ENCODE peak calls at places on chromosomes 12 and 14, in eight cellular contexts. Y, G, P, R, F, V, K and M are unnamed samples.

GRCh38 chr12:54725233-54725843 is 77.2 kb upstream of the DCD start:
- DNase-seq in K (no peak), R (peak; percentile 31), P (peak; percentile 68), G (peak; percentile 13), F (no peak), V (peak; percentile 19), Y (no peak), M (peak; percentile 50)

GRCh38 chr12:113016796-113017195 is 38.5 kb downstream of the OAS2 start:
- DNase-seq in F (no peak), V (no peak), P (no peak), K (no peak), R (no peak), Y (no peak), G (no peak), M (peak; percentile 55)

GRCh38 chr14:20743556-20743955 is 2.1 kb upstream of the EDDM3A start:
- DNase-seq in F (no peak), K (peak; percentile 12), G (no peak), Y (no peak), R (no peak), P (no peak), V (no peak), M (no peak)

GRCh38 chr12:118103601-118104382 is at the start of gene VSIG10:
- DNase-seq in F (peak; percentile 19), K (peak; percentile 70), P (peak; percentile 90), R (peak; percentile 89), Y (no peak), V (peak; percentile 53), G (peak; percentile 78), M (peak; percentile 90)

GRCh38 chr12:108394196-108394595 is 55.1 kb upstream of the CMKLR1 start:
- DNase-seq in V (no peak), P (peak; percentile 26), F (no peak), Y (no peak), K (no peak), R (peak; percentile 63), G (no peak), M (no peak)

GRCh38 chr12:10497602-10498001 is 8.1 kb upstream of the EIF2S3B start:
- DNase-seq in V (no peak), F (peak; percentile 27), Y (peak; percentile 75), R (no peak), P (no peak), G (no peak), K (no peak), M (no peak)

GRCh38 chr12:31896514-31897039 is 62.6 kb upstream of the RESF1 start:
- DNase-seq in R (no peak), P (no peak), V (no peak), Y (peak; percentile 94), K (peak; percentile 7), G (no peak), F (peak; percentile 96), M (no peak)

GRCh38 chr12:53180931-53181645 is 363 bp upstream of the CSAD start:
- DNase-seq in F (peak; percentile 75), Y (no peak), V (peak; percentile 78), K (peak; percentile 65), R (peak; percentile 70), G (peak; percentile 76), P (peak; percentile 96), M (peak; percentile 98)

GRCh38 chr12:131132118-131132892 is 178.6 kb downstream of the ADGRD1 start:
- DNase-seq in Y (peak; percentile 52), R (peak; percentile 64), K (peak; percentile 28), F (peak; percentile 80), V (peak; percentile 19), P (peak; percentile 94), G (peak; percentile 12), M (peak; percentile 78)

GRCh38 chr14:94964181-94964580 is 193.1 kb downstream of the DICER1 start:
- DNase-seq in K (no peak), G (no peak), R (no peak), F (no peak), P (no peak), Y (no peak), V (no peak), M (no peak)

GRCh38 chr12:122918827-122919226 is 22.9 kb upstream of the VPS37B start:
- DNase-seq in Y (no peak), G (no peak), P (no peak), V (no peak), F (no peak), R (no peak), K (no peak), M (no peak)

GRCh38 chr14:77099425-77100167 is 1.5 kb downstream of the CIPC start:
- DNase-seq in K (peak; percentile 84), P (peak; percentile 55), F (no peak), Y (no peak), R (peak; percentile 46), G (peak; percentile 74), V (peak; percentile 82), M (no peak)

GRCh38 chr14:19949218-19949617 is 18.5 kb downstream of the OR4K1 start:
- DNase-seq in G (no peak), F (no peak), K (no peak), Y (no peak), V (no peak), P (no peak), R (no peak), M (no peak)

GRCh38 chr14:69358233-69358963 is 39.7 kb downstream of the ERH start:
- DNase-seq in G (no peak), R (no peak), Y (no peak), V (no peak), P (no peak), F (peak; percentile 75), K (no peak), M (no peak)

GRCh38 chr14:32473476-32473875 is 144.4 kb downstream of the AKAP6 start:
- DNase-seq in V (peak; percentile 43), R (peak; percentile 55), G (peak; percentile 43), Y (no peak), F (no peak), K (peak; percentile 91), P (peak; percentile 89), M (no peak)

GRCh38 chr12:13097526-13097925 is 5.9 kb downstream of the GSG1 start:
- DNase-seq in R (peak; percentile 8), V (no peak), K (no peak), Y (no peak), G (peak; percentile 46), P (no peak), F (no peak), M (no peak)

GRCh38 chr14:35944847-35945246 is 118.7 kb downstream of the BRMS1L start:
- DNase-seq in R (no peak), V (no peak), G (no peak), F (peak; percentile 45), K (no peak), Y (no peak), P (peak; percentile 39), M (peak; percentile 69)